ENCODE peak calls at places on chromosomes 5 and 9, in eight cellular contexts. D is tibial nerve; R is cardiac fibroblast; U is pulmonary artery endothelial cell; F is iris pigment epithelial cell; S is NCI-H345; N is stimulated activated CD4-positive, alpha-beta T cell treated with anti-CD3 and anti-CD28 coated beads, Interleukin-4, amount 100 ng/mL, for 4 hours; P is CD8-positive, alpha-beta memory T cell. B is an unnamed sample.

GRCh38 chr9:17402309-17402708 is 176.6 kb upstream of the SH3GL2 start:
- DNase-seq in D (no peak), R (peak), U (no peak), F (peak), S (no peak), N (no peak), P (no peak), B (no peak)

GRCh38 chr5:16886366-16886736 is 49.7 kb downstream of the MYO10 start:
- DNase-seq in D (no peak), R (peak), U (no peak), F (peak), S (no peak), N (no peak), P (no peak), B (no peak)

GRCh38 chr5:173474881-173475287 is 141.6 kb downstream of the BOD1 start:
- DNase-seq in D (no peak), R (peak), U (no peak), F (peak), S (peak), N (no peak), P (no peak), B (no peak)

GRCh38 chr9:116959775-116960174 is 272.7 kb downstream of the TRIM32 start:
- DNase-seq in D (no peak), R (no peak), U (no peak), F (no peak), S (no peak), N (no peak), P (no peak), B (no peak)

GRCh38 chr9:136539427-136540412 is 6.1 kb downstream of the NOTCH1 start:
- DNase-seq in D (peak), R (peak), U (peak), F (peak), S (no peak), N (peak), P (peak), B (peak)

GRCh38 chr9:6944093-6944551 is 186.3 kb downstream of the KDM4C start:
- DNase-seq in D (no peak), R (peak), U (peak), F (peak), S (peak), N (no peak), P (no peak), B (no peak)

GRCh38 chr9:2125909-2126308 is 110.8 kb downstream of the SMARCA2 start:
- DNase-seq in D (no peak), R (peak), U (no peak), F (peak), S (no peak), N (no peak), P (no peak), B (no peak)

GRCh38 chr5:10577371-10578291 is 13.8 kb downstream of the ANKRD33B start:
- DNase-seq in D (no peak), R (peak), U (peak), F (no peak), S (no peak), N (no peak), P (no peak), B (no peak)

GRCh38 chr5:67182406-67182805 is 14.2 kb downstream of the CD180 start:
- DNase-seq in D (no peak), R (peak), U (peak), F (peak), S (no peak), N (no peak), P (no peak), B (peak)

GRCh38 chr9:109256381-109256780 is 64.5 kb downstream of the EPB41L4B start:
- DNase-seq in D (no peak), R (peak), U (no peak), F (peak), S (no peak), N (no peak), P (no peak), B (no peak)

GRCh38 chr9:77848428-77848827 is 183.2 kb downstream of the GNAQ start:
- DNase-seq in D (no peak), R (no peak), U (no peak), F (no peak), S (no peak), N (no peak), P (no peak), B (no peak)

GRCh38 chr9:13190040-13190439 is 89.5 kb downstream of the MPDZ start:
- DNase-seq in D (no peak), R (no peak), U (no peak), F (peak), S (no peak), N (no peak), P (no peak), B (no peak)

GRCh38 chr5:850511-851006 is at the start of gene ZDHHC11:
- DNase-seq in D (no peak), R (no peak), U (no peak), F (no peak), S (peak), N (no peak), P (peak), B (peak)

GRCh38 chr5:31383734-31384133 is 148.2 kb downstream of the DROSHA start:
- DNase-seq in D (no peak), R (no peak), U (no peak), F (peak), S (no peak), N (no peak), P (no peak), B (no peak)

GRCh38 chr5:151079838-151080619 is 805 bp downstream of the TNIP1 start:
- DNase-seq in D (no peak), R (peak), U (no peak), F (peak), S (no peak), N (no peak), P (peak), B (no peak)

GRCh38 chr5:179246227-179246626 is 99.0 kb downstream of the ADAMTS2 start:
- DNase-seq in D (no peak), R (no peak), U (no peak), F (no peak), S (no peak), N (no peak), P (no peak), B (no peak)

B was measured in sigmoid colon.